ENCODE peak calls at places on chromosomes 11 and 22, in eight cellular contexts. A is CD4-positive, alpha-beta T cell; T is AG09309; V is progenitor cell of endocrine pancreas; H is GM23338; F is PC-3; R is Panc1; M is GM12865. N is an unnamed sample.

GRCh38 chr11:106156290-106156937 is 79.0 kb downstream of the AASDHPPT start:
- DNase-seq in V (no peak), H (peak; percentile 72), M (peak; percentile 38), R (peak; percentile 28), A (no peak), F (peak; percentile 76), T (peak; percentile 66), N (no peak)

GRCh38 chr11:31887180-31887579 is 76.1 kb upstream of the PAX6 start:
- DNase-seq in M (peak; percentile 12), T (no peak), R (no peak), F (peak; percentile 34), V (no peak), A (no peak), H (peak; percentile 83), N (no peak)

GRCh38 chr11:75371930-75372876 is 20.7 kb upstream of the ARRB1 start:
- DNase-seq in F (peak; percentile 97), H (no peak), M (no peak), T (no peak), V (no peak), A (no peak), R (peak; percentile 76), N (no peak)

GRCh38 chr11:87600938-87601337 is 563.2 kb downstream of the TMEM135 start:
- DNase-seq in H (no peak), A (no peak), R (no peak), T (no peak), M (no peak), V (no peak), F (no peak), N (no peak)

GRCh38 chr22:46062971-46063631 is 86.1 kb upstream of the WNT7B start:
- DNase-seq in A (no peak), H (no peak), T (no peak), R (no peak), F (no peak), M (no peak), V (no peak), N (peak; percentile 63)

GRCh38 chr11:1346669-1347390 is 37.4 kb upstream of the TOLLIP start:
- DNase-seq in T (no peak), H (no peak), R (no peak), V (no peak), F (no peak), A (no peak), M (no peak), N (no peak)

GRCh38 chr11:30789270-30789669 is 203.1 kb upstream of the MPPED2 start:
- DNase-seq in A (no peak), F (no peak), T (no peak), R (no peak), H (no peak), M (no peak), V (no peak), N (no peak)

GRCh38 chr11:108037636-108038035 is 28.9 kb downstream of the CUL5 start:
- DNase-seq in T (no peak), H (no peak), R (no peak), F (no peak), A (no peak), M (no peak), V (no peak), N (no peak)

GRCh38 chr22:48089601-48090331 is 1327.3 kb downstream of the TBC1D22A start:
- DNase-seq in H (no peak), A (no peak), F (peak; percentile 18), T (no peak), V (no peak), M (no peak), R (no peak), N (no peak)

GRCh38 chr11:102187416-102188125 is 77.3 kb downstream of the YAP1 start:
- DNase-seq in A (no peak), R (no peak), H (no peak), M (no peak), T (no peak), F (no peak), V (no peak), N (no peak)

GRCh38 chr22:47996446-47996857 is 1234.0 kb downstream of the TBC1D22A start:
- DNase-seq in V (no peak), T (no peak), R (no peak), F (no peak), A (no peak), M (peak; percentile 65), H (no peak), N (no peak)

GRCh38 chr22:24810043-24810749 is 4.2 kb downstream of the SGSM1 start:
- DNase-seq in V (no peak), H (peak; percentile 66), F (no peak), R (no peak), A (no peak), T (no peak), M (no peak), N (no peak)

GRCh38 chr11:100403817-100404216 is 283.3 kb upstream of the ARHGAP42 start:
- DNase-seq in R (no peak), V (no peak), A (no peak), M (no peak), T (no peak), H (peak; percentile 86), F (no peak), N (no peak)

GRCh38 chr11:7605544-7605943 is 67.8 kb downstream of the CYB5R2 start:
- DNase-seq in F (peak; percentile 35), M (no peak), R (no peak), H (no peak), V (no peak), A (no peak), T (no peak), N (no peak)

GRCh38 chr11:2795491-2795991 is 90.0 kb downstream of the CDKN1C start:
- DNase-seq in M (no peak), R (no peak), A (no peak), H (no peak), T (no peak), F (no peak), V (no peak), N (peak; percentile 75)

GRCh38 chr11:79055866-79056632 is 384.8 kb downstream of the TENM4 start:
- DNase-seq in M (no peak), R (no peak), T (peak; percentile 61), H (peak; percentile 45), V (no peak), F (no peak), A (no peak), N (no peak)

GRCh38 chr11:6319879-6320410 is 356 bp downstream of the CAVIN3 start:
- DNase-seq in T (peak; percentile 83), M (peak; percentile 8), R (no peak), F (no peak), V (peak; percentile 42), A (no peak), H (peak; percentile 86), N (peak; percentile 93)

GRCh38 chr11:127006311-127006710 is 5.7 kb upstream of the KIRREL3 start:
- DNase-seq in V (no peak), T (no peak), M (no peak), H (no peak), A (no peak), R (no peak), F (no peak), N (no peak)

GRCh38 chr11:103380031-103380430 is 270.8 kb downstream of the DYNC2H1 start:
- DNase-seq in R (no peak), T (no peak), F (peak; percentile 27), V (no peak), A (no peak), M (no peak), H (no peak), N (no peak)

GRCh38 chr22:44311855-44312170 is 938 bp downstream of the SHISAL1 start:
- DNase-seq in R (no peak), V (no peak), H (no peak), F (no peak), A (no peak), M (no peak), T (peak; percentile 38), N (no peak)

GRCh38 chr22:45127866-45128265 is 35.9 kb upstream of the NUP50 start:
- DNase-seq in F (peak; percentile 58), T (no peak), H (no peak), V (no peak), M (no peak), A (no peak), R (no peak), N (no peak)

GRCh38 chr22:20885557-20886323 is 26.9 kb downstream of the SNAP29 start:
- DNase-seq in T (peak; percentile 40), A (peak; percentile 18), R (peak; percentile 72), M (peak; percentile 55), V (peak; percentile 74), F (peak; percentile 78), H (peak; percentile 92), N (peak; percentile 91)

GRCh38 chr11:86395061-86395551 is 20.4 kb downstream of the CCDC81 start:
- DNase-seq in R (no peak), F (no peak), A (no peak), V (no peak), T (no peak), M (no peak), H (peak; percentile 46), N (no peak)

GRCh38 chr22:26975381-26975780 is 318.0 kb downstream of the MIAT start:
- DNase-seq in T (no peak), R (no peak), A (no peak), M (no peak), H (no peak), F (no peak), V (no peak), N (no peak)

GRCh38 chr22:30557243-30557642 is 10.7 kb upstream of the SEC14L6 start:
- DNase-seq in T (no peak), F (no peak), V (no peak), A (no peak), R (no peak), H (peak; percentile 57), M (no peak), N (no peak)
- TF ChIP-seq CTCF in T (no peak), F (no peak), V (no peak), A (no peak), R (no peak), H (peak; percentile 35), M (no peak), N (no peak)

GRCh38 chr11:24142062-24142461 is 354.8 kb upstream of the LUZP2 start:
- DNase-seq in F (no peak), T (no peak), V (no peak), A (no peak), M (no peak), H (no peak), R (no peak), N (no peak)
- TF ChIP-seq CTCF in F (no peak), T (no peak), V (no peak), A (no peak), M (no peak), H (no peak), R (no peak), N (peak; percentile 7)

GRCh38 chr11:46345131-46345597 is 2.1 kb upstream of the DGKZ start:
- DNase-seq in M (peak; percentile 76), V (no peak), T (no peak), F (no peak), R (no peak), H (peak; percentile 69), A (no peak), N (no peak)
- TF ChIP-seq CTCF in M (no peak), V (no peak), T (no peak), F (no peak), R (no peak), H (peak; percentile 23), A (no peak), N (no peak)

GRCh38 chr22:35850831-35851230 is 133.2 kb downstream of the APOL5 start:
- DNase-seq in M (no peak), V (no peak), H (no peak), F (no peak), R (no peak), A (no peak), T (no peak), N (no peak)
- TF ChIP-seq CTCF in M (no peak), V (no peak), H (no peak), F (no peak), R (no peak), A (no peak), T (no peak), N (no peak)

GRCh38 chr22:31995046-31995445 is 48.0 kb upstream of the SLC5A1 start:
- DNase-seq in V (no peak), H (peak; percentile 69), R (no peak), M (no peak), F (peak; percentile 4), T (no peak), A (no peak), N (no peak)
- TF ChIP-seq CTCF in V (peak; percentile 33), H (peak; percentile 61), R (peak; percentile 31), M (no peak), F (peak; percentile 37), T (peak; percentile 18), A (no peak), N (peak; percentile 42)